ENCODE peak calls at places on chromosome 16, in six cellular contexts. C is HFF-Myc, X is breast epithelium, Q is EL, F is NCI-H510A treated with DMSO at 0.1 percent for 48 hours, E is caudate nucleus. J is an unnamed sample.

GRCh38 chr16:75273054-75273925 is 21.9 kb upstream of the BCAR1 start:
- DNase-seq in X (no peak), Q (peak; percentile 65), E (no peak), C (no peak), F (no peak), J (no peak)

GRCh38 chr16:56814537-56815432 is 50.2 kb upstream of the SLC12A3 start:
- DNase-seq in X (no peak), Q (peak; percentile 86), C (no peak), E (no peak), F (no peak), J (no peak)

GRCh38 chr16:31083081-31083480 is 5.7 kb downstream of the PRSS53 start:
- DNase-seq in E (no peak), C (no peak), X (no peak), Q (no peak), F (no peak), J (no peak)

GRCh38 chr16:4416200-4417032 is at the start of gene CORO7:
- DNase-seq in F (peak; percentile 77), C (no peak), E (peak; percentile 96), Q (peak; percentile 90), X (peak; percentile 94), J (peak; percentile 91)

GRCh38 chr16:13070268-13070667 is 168.9 kb downstream of the SHISA9 start:
- DNase-seq in F (no peak), X (no peak), C (no peak), Q (no peak), E (peak; percentile 13), J (no peak)

GRCh38 chr16:1271380-1271749 is 15.5 kb downstream of the TPSD1 start:
- DNase-seq in X (no peak), F (no peak), Q (no peak), C (no peak), E (no peak), J (peak; percentile 84)

GRCh38 chr16:84055801-84056634 is 13.4 kb upstream of the SLC38A8 start:
- DNase-seq in F (no peak), C (no peak), Q (no peak), E (no peak), X (no peak), J (no peak)

GRCh38 chr16:81008151-81008789 is 1.3 kb downstream of the CENPN start:
- DNase-seq in C (no peak), Q (no peak), X (no peak), E (no peak), F (no peak), J (no peak)

GRCh38 chr16:21940570-21940969 is 12.6 kb upstream of the UQCRC2 start:
- DNase-seq in E (no peak), X (no peak), C (no peak), F (no peak), Q (no peak), J (no peak)

GRCh38 chr16:23650674-23651073 is 9.4 kb downstream of the DCTN5 start:
- DNase-seq in X (no peak), C (no peak), F (no peak), E (peak; percentile 3), Q (peak; percentile 19), J (no peak)

GRCh38 chr16:48535831-48536599 is 74.0 kb downstream of the N4BP1 start:
- DNase-seq in X (no peak), E (no peak), Q (peak; percentile 54), C (no peak), F (no peak), J (no peak)

GRCh38 chr16:19114359-19115147 is 789 bp downstream of the ITPRIPL2 start:
- DNase-seq in Q (peak; percentile 67), C (no peak), X (peak; percentile 71), E (no peak), F (peak; percentile 93), J (peak; percentile 18)

GRCh38 chr16:86100205-86101134 is 201.5 kb downstream of the IRF8 start:
- DNase-seq in F (no peak), C (peak; percentile 60), Q (no peak), X (no peak), E (no peak), J (no peak)

GRCh38 chr16:51418258-51418657 is 267.2 kb upstream of the SALL1 start:
- DNase-seq in C (no peak), E (no peak), F (no peak), Q (no peak), X (no peak), J (no peak)

GRCh38 chr16:28136751-28137434 is 73.4 kb upstream of the GSG1L start:
- DNase-seq in C (no peak), F (no peak), E (peak; percentile 22), Q (no peak), X (no peak), J (no peak)

GRCh38 chr16:26762596-26762995 is 304.1 kb upstream of the C16orf82 start:
- DNase-seq in X (no peak), C (no peak), F (no peak), Q (no peak), E (no peak), J (no peak)

GRCh38 chr16:28990375-28991040 is 5.7 kb downstream of the LAT start:
- DNase-seq in Q (no peak), X (no peak), C (no peak), E (no peak), F (no peak), J (no peak)

GRCh38 chr16:11310997-11311561 is 29.9 kb upstream of the PRM1 start:
- DNase-seq in Q (no peak), F (no peak), X (no peak), E (no peak), C (no peak), J (no peak)

J was measured in SHP77.